ENCODE peak calls at places on chromosome 9, in ten cellular contexts. Z is ovary; S is NCI-H1092; J is LHCN-M2; K is fibroblast of lung; G is NCI-H2081 treated with DMSO at 0.1 percent for 48 hours; I is naive thymus-derived CD8-positive, alpha-beta T cell; L is endothelial cell; Y is HCT116; U is pancreas. T is an unnamed sample.

GRCh38 chr9:127503947-127504886 is 52.9 kb downstream of the LRSAM1 start:
- DNase-seq in Z (peak; percentile 89), S (peak; percentile 29), J (peak; percentile 74), K (peak; percentile 85), G (peak; percentile 47), I (peak; percentile 78), L (peak; percentile 91), Y (peak; percentile 62), U (peak; percentile 94), T (peak; percentile 76)

GRCh38 chr9:133618726-133619125 is 9.5 kb upstream of the FAM163B start:
- DNase-seq in Z (no peak), S (no peak), J (no peak), K (no peak), G (no peak), I (no peak), L (no peak), Y (no peak), U (no peak), T (no peak)

GRCh38 chr9:131839281-131840084 is 99.6 kb upstream of the RAPGEF1 start:
- DNase-seq in Z (no peak), S (no peak), J (peak; percentile 76), K (peak; percentile 51), G (no peak), I (no peak), L (no peak), Y (peak; percentile 33), U (no peak), T (no peak)

GRCh38 chr9:73154271-73154670 is 2.6 kb downstream of the ANXA1 start:
- DNase-seq in Z (no peak), S (no peak), J (no peak), K (no peak), G (no peak), I (no peak), L (no peak), Y (no peak), U (no peak), T (no peak)

GRCh38 chr9:136093995-136094881 is 851 bp downstream of the NACC2 start:
- DNase-seq in Z (peak; percentile 82), S (no peak), J (peak; percentile 44), K (peak; percentile 51), G (no peak), I (peak; percentile 64), L (peak; percentile 49), Y (peak; percentile 32), U (peak; percentile 93), T (peak; percentile 59)

GRCh38 chr9:15329539-15330109 is 22.6 kb upstream of the TTC39B start:
- DNase-seq in Z (no peak), S (no peak), J (no peak), K (no peak), G (no peak), I (no peak), L (no peak), Y (no peak), U (no peak), T (no peak)

GRCh38 chr9:123772374-123772773 is 157.6 kb downstream of the DENND1A start:
- DNase-seq in Z (no peak), S (no peak), J (no peak), K (no peak), G (no peak), I (no peak), L (no peak), Y (no peak), U (no peak), T (no peak)

GRCh38 chr9:114434878-114435311 is 47.1 kb upstream of the AKNA start:
- DNase-seq in Z (no peak), S (peak; percentile 34), J (peak; percentile 23), K (peak; percentile 45), G (peak; percentile 13), I (no peak), L (peak; percentile 34), Y (peak; percentile 35), U (no peak), T (no peak)

GRCh38 chr9:133117271-133118178 is 3.5 kb downstream of the RALGDS start:
- DNase-seq in Z (no peak), S (no peak), J (no peak), K (peak; percentile 15), G (no peak), I (no peak), L (no peak), Y (no peak), U (peak; percentile 94), T (no peak)

GRCh38 chr9:126326228-126327015 is at the start of gene MVB12B:
- DNase-seq in Z (peak; percentile 58), S (no peak), J (no peak), K (no peak), G (no peak), I (peak; percentile 63), L (peak; percentile 45), Y (no peak), U (peak; percentile 74), T (peak; percentile 53)

GRCh38 chr9:126615791-126616447 is 2.2 kb downstream of the LMX1B start:
- DNase-seq in Z (no peak), S (no peak), J (no peak), K (no peak), G (no peak), I (no peak), L (no peak), Y (no peak), U (no peak), T (no peak)